ENCODE peak calls at places on chromosome 11, in ten cellular contexts. K is Kasumi-1; D is iris pigment epithelial cell; W is GM12865; H is hypothalamus; L is tibial artery; B is LHCN-M2; M is activated CD8-positive, alpha-beta memory T cell treated with anti-CD3 and anti-CD28 coated beads, Interleukin-2, amount 50 U/mL, for 48 hours; X is AML-193; R is endothelial cell. C is an unnamed sample.

GRCh38 chr11:129280027-129280811 is 88.1 kb upstream of the ARHGAP32 start:
- DNase-seq in D (no peak), X (no peak), K (peak), L (no peak), M (peak), B (no peak), R (no peak), H (no peak), W (no peak), C (no peak)

GRCh38 chr11:372809-373715 is 3.8 kb downstream of the B4GALNT4 start:
- DNase-seq in X (no peak), D (no peak), L (no peak), W (no peak), R (no peak), B (no peak), K (no peak), M (no peak), H (no peak), C (no peak)

GRCh38 chr11:18330921-18331320 is 8.6 kb downstream of the GTF2H1 start:
- DNase-seq in B (no peak), M (no peak), H (no peak), X (no peak), W (peak), D (no peak), K (no peak), R (no peak), L (no peak), C (no peak)

GRCh38 chr11:94302806-94303205 is 1.6 kb upstream of the IZUMO1R start:
- DNase-seq in M (no peak), X (no peak), K (no peak), D (no peak), W (no peak), H (no peak), R (no peak), L (no peak), B (no peak), C (no peak)

GRCh38 chr11:110355011-110355744 is 58.8 kb upstream of the RDX start:
- DNase-seq in H (no peak), L (no peak), D (no peak), R (no peak), X (no peak), M (no peak), W (no peak), K (no peak), B (no peak), C (no peak)

GRCh38 chr11:16346975-16347374 is 9.4 kb downstream of the SOX6 start:
- DNase-seq in B (no peak), M (no peak), D (peak), W (no peak), L (no peak), R (no peak), X (no peak), H (no peak), K (no peak), C (no peak)

GRCh38 chr11:128709402-128709801 is 15.5 kb downstream of the FLI1 start:
- DNase-seq in M (no peak), R (peak), B (no peak), K (no peak), W (no peak), X (no peak), H (no peak), L (no peak), D (peak), C (no peak)

GRCh38 chr11:44243633-44244343 is 66.2 kb downstream of the ALX4 start:
- DNase-seq in B (peak), L (no peak), M (no peak), K (no peak), R (no peak), D (peak), X (no peak), H (no peak), W (no peak), C (no peak)

GRCh38 chr11:116773203-116774112 is 671 bp upstream of the BUD13 start:
- DNase-seq in X (peak), H (no peak), K (peak), D (peak), L (no peak), M (no peak), W (peak), R (peak), B (no peak), C (peak)

GRCh38 chr11:86484164-86484794 is 109.6 kb downstream of the CCDC81 start:
- DNase-seq in B (peak), R (no peak), K (no peak), W (no peak), H (no peak), X (no peak), L (peak), D (peak), M (no peak), C (no peak)

GRCh38 chr11:11391796-11392195 is 38.7 kb upstream of the CSNK2A3 start:
- DNase-seq in X (no peak), K (no peak), M (no peak), B (peak), D (peak), L (no peak), W (no peak), H (no peak), R (no peak), C (no peak)

GRCh38 chr11:74678591-74679512 is 52.4 kb downstream of the CHRDL2 start:
- DNase-seq in R (no peak), M (peak), K (no peak), W (no peak), B (no peak), X (no peak), D (no peak), L (peak), H (no peak), C (no peak)

GRCh38 chr11:64809781-64810241 is 540 bp downstream of the MEN1 start:
- DNase-seq in X (no peak), M (no peak), H (no peak), L (no peak), W (peak), R (peak), B (no peak), D (peak), K (no peak), C (no peak)

GRCh38 chr11:65444314-65445051 is 21.9 kb downstream of the NEAT1 start:
- DNase-seq in H (no peak), D (peak), B (peak), X (no peak), K (no peak), R (no peak), W (no peak), L (peak), M (peak), C (no peak)

GRCh38 chr11:5719703-5720495 is 16.3 kb upstream of the OR56B1 start:
- DNase-seq in K (no peak), W (no peak), H (no peak), M (no peak), L (no peak), R (no peak), B (peak), X (no peak), D (no peak), C (no peak)

GRCh38 chr11:134633276-134633675 is 221.2 kb upstream of the B3GAT1 start:
- DNase-seq in K (no peak), W (no peak), R (no peak), B (no peak), L (peak), M (peak), D (no peak), X (no peak), H (no peak), C (no peak)

GRCh38 chr11:111530091-111530490 is 10.4 kb upstream of the LAYN start:
- DNase-seq in B (no peak), D (peak), X (no peak), K (no peak), M (no peak), L (no peak), W (no peak), R (no peak), H (no peak), C (no peak)

GRCh38 chr11:62752177-62752785 is 1.7 kb downstream of the ZBTB3 start:
- DNase-seq in L (no peak), H (no peak), D (no peak), X (no peak), K (no peak), W (no peak), M (no peak), R (no peak), B (no peak), C (no peak)

GRCh38 chr11:69144719-69145365 is 10.9 kb upstream of the SMIM38 start:
- DNase-seq in M (peak), B (no peak), K (no peak), W (no peak), X (no peak), R (no peak), L (no peak), H (no peak), D (peak), C (no peak)

GRCh38 chr11:61666684-61667297 is 13.4 kb upstream of the DAGLA start:
- DNase-seq in M (no peak), H (no peak), L (no peak), B (no peak), X (no peak), K (no peak), R (no peak), W (no peak), D (no peak), C (no peak)

GRCh38 chr11:115081972-115082371 is 403.6 kb downstream of the NXPE2 start:
- DNase-seq in M (no peak), W (no peak), X (no peak), K (no peak), R (no peak), D (no peak), H (no peak), L (no peak), B (no peak), C (no peak)

GRCh38 chr11:68355471-68355870 is 43.1 kb downstream of the LRP5 start:
- DNase-seq in K (no peak), B (peak), H (no peak), X (no peak), W (no peak), D (no peak), M (no peak), L (no peak), R (no peak), C (no peak)

GRCh38 chr11:67996622-67997459 is 7.1 kb downstream of the UNC93B1 start:
- DNase-seq in L (no peak), W (peak), M (peak), B (no peak), D (no peak), X (no peak), K (no peak), H (no peak), R (peak), C (peak)

GRCh38 chr11:43928721-43929120 is 13.7 kb upstream of the C11orf96 start:
- DNase-seq in L (no peak), B (no peak), R (no peak), X (no peak), W (no peak), H (no peak), K (no peak), M (no peak), D (no peak), C (no peak)

GRCh38 chr11:60396790-60397189 is 531 bp downstream of the MS4A14 start:
- DNase-seq in D (no peak), R (no peak), H (no peak), M (no peak), X (peak), W (peak), K (peak), L (no peak), B (no peak), C (peak)

GRCh38 chr11:109486129-109486528 is 64.1 kb downstream of the C11orf87 start:
- DNase-seq in R (no peak), D (no peak), L (no peak), X (no peak), B (no peak), W (no peak), M (no peak), H (no peak), K (no peak), C (no peak)